ENCODE peak calls at places on chromosomes 2 and 18, in four cellular contexts. V, X, R and T are unnamed samples.
A peak's percentile ranks its signal among the peaks of the same experiment; 100 is the strongest.

GRCh38 chr18:56255381-56255780 is 383.0 kb downstream of the TXNL1 start:
- DNase-seq in V (no peak), X (no peak), R (no peak), T (no peak)

GRCh38 chr2:763766-764525 is 86.7 kb upstream of the TMEM18 start:
- DNase-seq in V (no peak), X (no peak), R (no peak), T (no peak)

GRCh38 chr18:41872206-41872605 is 82.8 kb upstream of the PIK3C3 start:
- DNase-seq in V (peak; percentile 14), X (no peak), R (no peak), T (no peak)

GRCh38 chr2:152950125-152950524 is 231.7 kb downstream of the ARL6IP6 start:
- DNase-seq in V (peak; percentile 2), X (peak; percentile 58), R (no peak), T (peak; percentile 5)

GRCh38 chr2:179860255-179861026 is 971 bp downstream of the ZNF385B start:
- DNase-seq in V (no peak), X (peak; percentile 26), R (no peak), T (no peak)

GRCh38 chr2:173914055-173914922 is 50.9 kb downstream of the SP3 start:
- DNase-seq in V (no peak), X (no peak), R (no peak), T (no peak)

GRCh38 chr2:189382668-189383067 is 58.6 kb upstream of the WDR75 start:
- DNase-seq in V (no peak), X (no peak), R (no peak), T (no peak)

GRCh38 chr2:39837856-39838453 is 58.9 kb upstream of the THUMPD2 start:
- DNase-seq in V (peak; percentile 53), X (peak; percentile 48), R (peak; percentile 23), T (peak; percentile 42)

GRCh38 chr2:96642564-96643350 is at the start of gene FER1L5:
- DNase-seq in V (peak; percentile 41), X (peak; percentile 85), R (no peak), T (peak; percentile 65)

GRCh38 chr2:186992597-186992996 is 143.6 kb upstream of the ZSWIM2 start:
- DNase-seq in V (no peak), X (no peak), R (no peak), T (no peak)

GRCh38 chr2:205012961-205013360 is 467.7 kb downstream of the PARD3B start:
- DNase-seq in V (no peak), X (no peak), R (no peak), T (no peak)